ENCODE peak calls at places on chromosomes 16 and 17, in ten cellular contexts. C, Y, O, Q, T, V, Z, P, K and A are unnamed samples.

GRCh38 chr17:42997390-42997983 is 732 bp upstream of the RPL27 start:
- DNase-seq in K (no peak), Z (no peak), Y (no peak), Q (no peak), P (no peak), C (no peak), T (no peak), O (no peak), V (no peak), A (no peak)

GRCh38 chr16:58127634-58128033 is 1.5 kb downstream of the CFAP20 start:
- DNase-seq in T (no peak), Y (no peak), Q (no peak), P (no peak), Z (no peak), C (no peak), K (no peak), O (no peak), V (no peak), A (no peak)

GRCh38 chr16:68257251-68257905 is 6.9 kb upstream of the SLC7A6 start:
- DNase-seq in C (no peak), Z (no peak), Q (no peak), K (no peak), P (no peak), T (no peak), O (no peak), V (no peak), Y (no peak), A (no peak)

GRCh38 chr17:4968166-4968915 is 724 bp upstream of the SPAG7 start:
- DNase-seq in C (no peak), K (peak), O (peak), Y (no peak), V (peak), T (no peak), Z (no peak), P (no peak), Q (peak), A (no peak)

GRCh38 chr16:14475370-14476139 is 154.5 kb downstream of the PARN start:
- DNase-seq in Z (peak), V (no peak), Y (no peak), Q (no peak), O (no peak), K (no peak), P (no peak), C (no peak), T (peak), A (no peak)

GRCh38 chr16:79897087-79897443 is 296.5 kb upstream of the MAF start:
- DNase-seq in Z (no peak), P (no peak), K (no peak), Q (no peak), C (no peak), T (no peak), O (no peak), V (no peak), Y (no peak), A (no peak)

GRCh38 chr17:45846223-45846622 is 1.5 kb downstream of the SPPL2C start:
- DNase-seq in C (no peak), O (no peak), P (no peak), Z (no peak), T (no peak), Q (no peak), V (no peak), K (no peak), Y (no peak), A (no peak)

GRCh38 chr16:53415504-53415903 is 18.8 kb upstream of the RBL2 start:
- DNase-seq in Q (no peak), P (no peak), Y (no peak), C (no peak), O (no peak), T (no peak), K (no peak), V (no peak), Z (no peak), A (no peak)

GRCh38 chr17:10742431-10742830 is 12.6 kb upstream of the TMEM220 start:
- DNase-seq in V (no peak), O (no peak), Y (no peak), P (no peak), C (no peak), T (no peak), K (no peak), Q (no peak), Z (no peak), A (no peak)

GRCh38 chr17:80791758-80792284 is 199.8 kb upstream of the CHMP6 start:
- DNase-seq in T (peak), Y (peak), K (no peak), Q (no peak), P (no peak), O (peak), C (peak), Z (peak), V (peak), A (peak)

GRCh38 chr16:75763250-75763649 is 37.0 kb upstream of the CPHXL start:
- DNase-seq in V (no peak), O (no peak), T (no peak), K (no peak), Z (no peak), P (no peak), C (no peak), Y (no peak), Q (no peak), A (no peak)

GRCh38 chr17:40079545-40079944 is 16.8 kb downstream of the THRA start:
- DNase-seq in Q (no peak), Y (no peak), Z (no peak), K (no peak), V (no peak), C (no peak), P (no peak), T (no peak), O (no peak), A (no peak)

GRCh38 chr16:81432899-81433560 is 11.6 kb upstream of the CMIP start:
- DNase-seq in T (no peak), C (no peak), P (no peak), V (no peak), Y (no peak), Q (no peak), Z (no peak), K (no peak), O (no peak), A (no peak)

GRCh38 chr16:14600164-14600563 is 29.9 kb downstream of the PARN start:
- DNase-seq in V (peak), K (no peak), Q (no peak), P (no peak), T (peak), Y (no peak), O (no peak), Z (peak), C (no peak), A (peak)

GRCh38 chr17:46007461-46007965 is 8.5 kb downstream of the STH start:
- DNase-seq in Q (no peak), P (no peak), K (no peak), Y (no peak), T (no peak), C (no peak), V (no peak), Z (no peak), O (no peak), A (no peak)

GRCh38 chr16:12651765-12652531 is 151.7 kb downstream of the CPPED1 start:
- DNase-seq in Y (no peak), Z (no peak), Q (no peak), P (no peak), K (no peak), C (no peak), O (no peak), V (no peak), T (no peak), A (no peak)

GRCh38 chr16:9139965-9140364 is 48.5 kb downstream of the HAPSTR1 start:
- DNase-seq in Z (peak), P (no peak), Q (no peak), T (peak), O (no peak), Y (no peak), K (peak), C (no peak), V (peak), A (no peak)

GRCh38 chr16:88356124-88356726 is 26.5 kb upstream of the ZNF469 start:
- DNase-seq in Z (peak), P (no peak), T (no peak), C (no peak), K (peak), Y (no peak), Q (no peak), V (no peak), O (no peak), A (no peak)

GRCh38 chr17:44807817-44808155 is 22.3 kb downstream of the GJC1 start:
- DNase-seq in C (no peak), O (no peak), V (no peak), T (no peak), Q (no peak), Z (peak), Y (no peak), P (no peak), K (no peak), A (no peak)

GRCh38 chr16:70746708-70747424 is 54.1 kb downstream of the VAC14 start:
- DNase-seq in Q (no peak), Z (peak), C (no peak), P (no peak), V (peak), T (peak), K (peak), O (peak), Y (peak), A (peak)

GRCh38 chr17:6713918-6714271 is 726 bp upstream of the SLC13A5 start:
- DNase-seq in T (no peak), O (no peak), Y (no peak), K (no peak), Z (no peak), V (no peak), Q (no peak), P (no peak), C (no peak), A (no peak)

GRCh38 chr16:17334096-17334495 is 136.7 kb downstream of the XYLT1 start:
- DNase-seq in P (no peak), K (no peak), O (no peak), T (peak), Q (no peak), V (no peak), C (no peak), Z (peak), Y (no peak), A (peak)

GRCh38 chr16:14364386-14365199 is 265.5 kb downstream of the PARN start:
- DNase-seq in Y (no peak), T (peak), K (peak), V (peak), Q (no peak), C (no peak), P (no peak), Z (peak), O (no peak), A (no peak)

GRCh38 chr16:87350681-87351319 is 32.8 kb downstream of the FBXO31 start:
- DNase-seq in T (no peak), Y (no peak), C (no peak), Q (no peak), Z (peak), P (no peak), V (peak), K (no peak), O (no peak), A (peak)

GRCh38 chr17:279356-279755 is 73.3 kb downstream of the RPH3AL start:
- DNase-seq in Q (no peak), Y (no peak), O (peak), V (peak), K (no peak), Z (no peak), C (no peak), T (no peak), P (no peak), A (no peak)
- TF ChIP-seq CTCF in Q (no peak), Y (no peak), O (no peak), V (no peak), K (no peak), Z (no peak), C (no peak), T (no peak), P (no peak), A (no peak)

GRCh38 chr16:85546585-85547447 is 66.3 kb upstream of the GSE1 start:
- DNase-seq in V (no peak), P (no peak), T (no peak), O (no peak), K (no peak), Z (no peak), Y (no peak), Q (no peak), C (no peak), A (no peak)
- TF ChIP-seq CTCF in V (peak), P (no peak), T (no peak), O (no peak), K (peak), Z (peak), Y (no peak), Q (peak), C (no peak), A (no peak)

DNA sequence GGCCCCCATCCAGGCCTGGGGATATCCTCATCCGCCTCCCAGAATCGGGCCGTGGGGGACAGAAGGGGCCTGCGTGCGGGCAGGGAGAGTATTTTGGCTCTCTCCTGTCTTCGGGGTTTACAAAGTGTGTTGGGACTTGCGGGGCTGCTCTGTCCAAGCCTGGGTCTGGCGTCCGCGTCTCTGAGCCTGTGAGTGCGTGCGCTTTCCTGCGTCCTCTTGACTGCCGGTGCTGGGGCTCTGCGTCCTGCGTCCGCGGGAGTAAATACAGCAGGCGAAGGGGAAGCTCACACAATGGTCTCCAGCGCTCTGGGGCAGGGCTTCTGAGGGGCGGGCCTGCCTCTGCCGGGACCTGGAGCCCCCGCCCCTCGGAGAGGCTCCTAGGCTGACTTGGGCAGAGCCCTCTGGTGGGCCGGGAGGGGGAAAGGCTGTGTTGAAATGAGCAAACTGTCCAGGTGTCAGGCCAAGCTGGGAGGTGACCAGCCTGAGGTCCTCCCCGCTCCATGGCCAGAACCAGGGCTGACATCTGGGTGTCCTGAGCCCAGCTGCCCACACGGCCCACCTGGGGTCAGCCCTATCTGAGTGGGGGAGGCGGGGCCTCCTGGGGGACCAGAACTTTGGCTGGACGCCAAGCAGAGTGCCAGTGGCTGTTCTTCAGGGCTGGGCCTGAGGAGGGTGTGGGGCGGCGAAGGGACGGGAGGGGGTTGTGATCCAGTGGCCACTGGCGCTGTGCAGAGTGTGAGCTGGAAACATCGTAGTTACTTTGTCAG is 233.6 kb downstream of the SEC14L1 start:
- DNase-seq in Q (peak), P (no peak), Y (peak), V (peak), C (peak), T (no peak), K (peak), O (peak), Z (peak), A (peak)
- TF ChIP-seq CTCF in Q (peak), P (no peak), Y (no peak), V (peak), C (peak), T (no peak), K (peak), O (no peak), Z (peak), A (peak)

DNA sequence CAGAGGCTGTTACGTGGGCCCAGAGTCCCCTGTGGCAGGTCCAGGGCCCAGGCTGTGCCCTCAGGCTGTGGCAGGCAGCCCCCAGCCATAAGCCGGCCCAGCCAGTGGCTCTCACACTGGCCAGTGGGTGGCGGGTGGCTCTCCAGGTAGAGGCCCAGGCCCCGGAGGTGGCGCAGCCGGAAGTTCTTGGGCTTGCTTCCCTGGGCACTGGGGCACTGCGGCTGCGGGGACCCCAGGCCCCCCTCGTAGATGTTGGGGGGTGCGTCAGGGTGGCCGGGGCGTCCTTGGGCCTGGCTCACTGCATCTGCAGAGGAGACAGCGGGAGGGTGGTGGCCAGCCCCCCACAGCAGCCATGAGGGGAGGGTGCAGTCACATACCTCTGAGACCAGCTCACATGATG is 715 bp downstream of the C16orf90 start:
- DNase-seq in Q (no peak), O (no peak), V (no peak), Z (no peak), T (no peak), P (no peak), K (peak), Y (no peak), C (no peak), A (no peak)
- TF ChIP-seq CTCF in Q (no peak), O (no peak), V (no peak), Z (no peak), T (no peak), P (no peak), K (no peak), Y (no peak), C (no peak), A (no peak)

GRCh38 chr17:2023692-2024571 is 1.2 kb downstream of the RTN4RL1 start:
- DNase-seq in C (peak), V (peak), P (no peak), Y (no peak), Q (peak), Z (peak), T (peak), O (peak), K (peak), A (no peak)
- TF ChIP-seq CTCF in C (no peak), V (no peak), P (no peak), Y (no peak), Q (peak), Z (no peak), T (no peak), O (no peak), K (no peak), A (no peak)